ENCODE peak calls at places on chromosomes 5 and 9, in nine cellular contexts. U is nephron progenitor cell; Z is T-helper 2 cell treated with Interferon-gamma antibody and Interleukin-4, amounts not matched to agents 5 μg/mL and 100 μg/mL, for 36 hours; J is mesendoderm; B is activated T-helper 9 cell treated with anti-CD3 and anti-CD28 coated beads, Interleukin-2, amount 50 U/mL, for 16 hours; D is stimulated activated naive CD4-positive, alpha-beta T cell; K is CD8-positive, alpha-beta T cell; C is sciatic nerve; Y is activated T-cell treated with anti-CD3 and anti-CD28 coated beads, Interleukin-2, amount 50 U/mL, for 24 hours. P is an unnamed sample.

GRCh38 chr9:29806941-29807625 is 2233.8 kb upstream of the C9orf72 start:
- DNase-seq in K (no peak), B (no peak), Z (no peak), U (no peak), Y (no peak), D (no peak), C (no peak), J (peak), P (no peak)

GRCh38 chr5:37831821-37832524 is 7.9 kb downstream of the GDNF start:
- DNase-seq in J (no peak), C (no peak), K (no peak), B (no peak), Z (no peak), Y (no peak), U (no peak), D (no peak), P (no peak)

GRCh38 chr5:167207081-167207480 is 1084.4 kb upstream of the WWC1 start:
- DNase-seq in C (no peak), Z (no peak), D (no peak), Y (no peak), B (no peak), U (no peak), K (no peak), J (no peak), P (no peak)

GRCh38 chr9:5499889-5500398 is 10.4 kb upstream of the PDCD1LG2 start:
- DNase-seq in D (no peak), C (no peak), U (no peak), B (no peak), K (no peak), J (no peak), Y (no peak), Z (no peak), P (no peak)

GRCh38 chr9:112586600-112587155 is 100.1 kb downstream of the KIAA1958 start:
- DNase-seq in D (no peak), Z (no peak), Y (no peak), B (no peak), C (no peak), U (no peak), K (no peak), J (no peak), P (no peak)

GRCh38 chr9:124149992-124150391 is 107.8 kb upstream of the NEK6 start:
- DNase-seq in K (no peak), D (no peak), J (peak), U (peak), Z (no peak), C (no peak), Y (no peak), B (no peak), P (no peak)

GRCh38 chr9:109487247-109487646 is 10.9 kb downstream of the PTPN3 start:
- DNase-seq in U (no peak), C (no peak), J (peak), K (no peak), Z (no peak), Y (no peak), D (no peak), B (no peak), P (no peak)

GRCh38 chr5:16935271-16936149 is 578 bp downstream of the MYO10 start:
- DNase-seq in B (no peak), C (peak), K (no peak), Z (peak), J (peak), D (no peak), Y (peak), U (peak), P (peak)

GRCh38 chr9:21153688-21154608 is 12.3 kb upstream of the IFNW1 start:
- DNase-seq in J (peak), K (no peak), Z (no peak), D (no peak), U (peak), C (no peak), B (no peak), Y (no peak), P (no peak)

GRCh38 chr9:69237702-69238295 is 63.7 kb downstream of the TJP2 start:
- DNase-seq in Y (no peak), C (no peak), B (no peak), U (no peak), J (no peak), K (no peak), Z (no peak), D (no peak), P (no peak)

GRCh38 chr9:92945796-92946195 is 1.5 kb upstream of the FGD3 start:
- DNase-seq in K (no peak), D (no peak), Z (no peak), J (no peak), C (no peak), Y (no peak), B (no peak), U (no peak), P (no peak)

GRCh38 chr9:90447773-90448172 is 194.9 kb downstream of the DIRAS2 start:
- DNase-seq in J (no peak), Z (no peak), Y (no peak), C (no peak), B (no peak), K (no peak), D (no peak), U (no peak), P (no peak)

GRCh38 chr9:5843450-5844249 is 10.7 kb upstream of the ERMP1 start:
- DNase-seq in Y (no peak), J (peak), D (peak), B (no peak), K (no peak), Z (no peak), C (no peak), U (peak), P (no peak)

GRCh38 chr9:99531313-99531712 is 290.4 kb upstream of the NR4A3 start:
- DNase-seq in Y (no peak), B (no peak), K (no peak), D (no peak), Z (no peak), U (no peak), C (no peak), J (no peak), P (no peak)

GRCh38 chr5:65624025-65624569 is at the start of gene TRIM23:
- DNase-seq in Z (peak), B (peak), K (peak), D (peak), U (peak), Y (peak), C (peak), J (peak), P (peak)

GRCh38 chr5:148897842-148898241 is 71.4 kb downstream of the ADRB2 start:
- DNase-seq in Z (no peak), Y (no peak), K (no peak), D (no peak), J (no peak), C (no peak), B (no peak), U (no peak), P (no peak)

GRCh38 chr5:7271728-7272127 is 124.2 kb upstream of the ADCY2 start:
- DNase-seq in B (no peak), K (no peak), C (no peak), Z (no peak), Y (no peak), J (no peak), U (no peak), D (no peak), P (no peak)

GRCh38 chr5:12845549-12846159 is 941.4 kb upstream of the CTNND2 start:
- DNase-seq in U (no peak), C (no peak), K (no peak), Y (no peak), D (no peak), J (peak), Z (no peak), B (no peak), P (no peak)

GRCh38 chr5:10653033-10653432 is 89.2 kb downstream of the ANKRD33B start:
- DNase-seq in U (no peak), Z (no peak), C (peak), Y (peak), J (no peak), D (no peak), B (no peak), K (no peak), P (no peak)

GRCh38 chr5:122172207-122172606 is 42.9 kb downstream of the ZNF474 start:
- DNase-seq in D (no peak), U (no peak), K (no peak), C (no peak), J (no peak), Z (no peak), B (no peak), Y (no peak), P (no peak)

GRCh38 chr5:53482717-53483638 is 2.5 kb downstream of the FST start:
- DNase-seq in K (no peak), Z (no peak), U (peak), D (no peak), Y (peak), J (peak), B (no peak), C (peak), P (peak)

GRCh38 chr5:37308796-37309195 is 59.6 kb upstream of the CPLANE1 start:
- DNase-seq in K (no peak), J (no peak), C (no peak), Y (no peak), D (no peak), U (no peak), B (no peak), Z (no peak), P (no peak)

GRCh38 chr5:43543434-43543833 is 13.4 kb downstream of the PAIP1 start:
- DNase-seq in K (no peak), J (no peak), U (no peak), D (no peak), Y (no peak), C (no peak), B (no peak), Z (no peak), P (no peak)

GRCh38 chr9:73179594-73179993 is 27.9 kb downstream of the ANXA1 start:
- DNase-seq in Z (no peak), Y (no peak), K (no peak), C (no peak), B (no peak), D (no peak), U (no peak), J (no peak), P (no peak)

GRCh38 chr5:54981928-54982327 is 3.5 kb downstream of the ESM1 start:
- DNase-seq in C (no peak), K (no peak), Z (no peak), D (no peak), B (no peak), Y (no peak), J (no peak), U (no peak), P (no peak)

GRCh38 chr5:50655810-50656205 is 10.6 kb upstream of the PARP8 start:
- DNase-seq in U (no peak), K (no peak), D (no peak), J (no peak), C (no peak), B (no peak), Z (no peak), Y (no peak), P (no peak)

GRCh38 chr5:64165500-64166200 is at the start of gene RNF180:
- DNase-seq in Y (no peak), Z (no peak), C (peak), K (no peak), D (no peak), J (peak), U (peak), B (no peak), P (peak)

GRCh38 chr9:105093685-105094084 is 150.8 kb upstream of the SLC44A1 start:
- DNase-seq in C (no peak), D (no peak), Z (no peak), B (no peak), U (no peak), K (no peak), Y (no peak), J (no peak), P (no peak)